ENCODE peak calls at places on chromosomes 6 and 20, in six cellular contexts. T is SK-N-SH, B is neuronal stem cell, G is adipocyte, Z is mesendoderm, L is HCT116. X is an unnamed sample.
A peak's percentile ranks its signal among the peaks of the same experiment; 100 is the strongest.

GRCh38 chr6:143410859-143411270 is 39.6 kb downstream of the ADAT2 start:
- DNase-seq in T (no peak), B (no peak), G (peak; percentile 53), Z (peak; percentile 28), L (no peak), X (no peak)

GRCh38 chr6:10099086-10099499 is 315.8 kb downstream of the TFAP2A start:
- DNase-seq in T (peak; percentile 56), B (no peak), G (no peak), Z (peak; percentile 30), L (no peak), X (no peak)

GRCh38 chr6:158150701-158151100 is 17.4 kb downstream of the SERAC1 start:
- DNase-seq in T (no peak), B (no peak), G (peak; percentile 47), Z (no peak), L (no peak), X (peak; percentile 86)

GRCh38 chr6:168028181-168028580 is 30.7 kb downstream of the KIF25 start:
- DNase-seq in T (no peak), B (no peak), G (no peak), Z (no peak), L (no peak), X (no peak)

GRCh38 chr6:34056301-34056700 is 89.6 kb downstream of the GRM4 start:
- DNase-seq in T (no peak), B (peak; percentile 60), G (peak; percentile 60), Z (peak; percentile 85), L (peak; percentile 68), X (no peak)

GRCh38 chr6:81630719-81631118 is 121.8 kb downstream of the TENT5A start:
- DNase-seq in T (no peak), B (no peak), G (no peak), Z (no peak), L (no peak), X (no peak)

GRCh38 chr6:139126255-139126654 is 8.6 kb upstream of the HECA start:
- DNase-seq in T (no peak), B (no peak), G (peak; percentile 92), Z (no peak), L (no peak), X (peak; percentile 94)

GRCh38 chr6:7684843-7685242 is 41.1 kb upstream of the BMP6 start:
- DNase-seq in T (no peak), B (peak; percentile 23), G (no peak), Z (peak; percentile 83), L (no peak), X (no peak)

GRCh38 chr20:10469599-10469998 is 34.5 kb downstream of the SLX4IP start:
- DNase-seq in T (peak; percentile 34), B (peak; percentile 54), G (peak; percentile 86), Z (peak; percentile 87), L (peak; percentile 46), X (peak; percentile 90)

GRCh38 chr6:149464411-149464810 is 20.4 kb downstream of the ZC3H12D start:
- DNase-seq in T (no peak), B (no peak), G (no peak), Z (no peak), L (no peak), X (peak; percentile 38)

GRCh38 chr20:45892828-45893500 is 1.8 kb downstream of the CTSA start:
- DNase-seq in T (no peak), B (no peak), G (no peak), Z (no peak), L (no peak), X (no peak)

GRCh38 chr6:39430968-39431523 is 108.5 kb upstream of the KCNK16 start:
- DNase-seq in T (peak; percentile 84), B (no peak), G (peak; percentile 60), Z (peak; percentile 24), L (no peak), X (peak; percentile 31)

GRCh38 chr6:154830771-154831170 is 97.6 kb downstream of the SCAF8 start:
- DNase-seq in T (no peak), B (no peak), G (no peak), Z (no peak), L (no peak), X (no peak)

GRCh38 chr6:21003780-21004541 is 469.7 kb downstream of the CDKAL1 start:
- DNase-seq in T (peak; percentile 47), B (no peak), G (peak; percentile 51), Z (no peak), L (no peak), X (no peak)

GRCh38 chr20:6311841-6312655 is 189.2 kb upstream of the FERMT1 start:
- DNase-seq in T (no peak), B (no peak), G (no peak), Z (no peak), L (no peak), X (no peak)

GRCh38 chr6:16286151-16286522 is 47.8 kb downstream of the GMPR start:
- DNase-seq in T (peak; percentile 72), B (peak; percentile 49), G (peak; percentile 54), Z (peak; percentile 82), L (peak; percentile 6), X (peak; percentile 57)

GRCh38 chr20:37386505-37387201 is 40.7 kb downstream of the SRC start:
- DNase-seq in T (peak; percentile 35), B (no peak), G (no peak), Z (no peak), L (no peak), X (no peak)

GRCh38 chr6:170052991-170053821 is 237.7 kb downstream of the DLL1 start:
- DNase-seq in T (no peak), B (no peak), G (no peak), Z (peak; percentile 23), L (no peak), X (no peak)

GRCh38 chr6:121479486-121480098 is 44.1 kb downstream of the GJA1 start:
- DNase-seq in T (no peak), B (no peak), G (no peak), Z (no peak), L (peak; percentile 65), X (no peak)

GRCh38 chr20:63124092-63124781 is 91.7 kb downstream of the YTHDF1 start:
- DNase-seq in T (no peak), B (no peak), G (no peak), Z (no peak), L (no peak), X (no peak)

GRCh38 chr6:144027927-144028587 is 20.0 kb upstream of the PLAGL1 start:
- DNase-seq in T (no peak), B (no peak), G (no peak), Z (no peak), L (no peak), X (no peak)

GRCh38 chr6:133040025-133040838 is 200.9 kb upstream of the EYA4 start:
- DNase-seq in T (peak; percentile 21), B (no peak), G (peak; percentile 66), Z (peak; percentile 46), L (peak; percentile 16), X (peak; percentile 21)

GRCh38 chr6:28977351-28978136 is 27.6 kb downstream of the ZNF311 start:
- DNase-seq in T (no peak), B (no peak), G (peak; percentile 25), Z (no peak), L (no peak), X (peak; percentile 31)

GRCh38 chr6:148747493-148748160 is 797 bp downstream of the UST start:
- DNase-seq in T (peak; percentile 15), B (peak; percentile 64), G (peak; percentile 65), Z (peak; percentile 87), L (no peak), X (peak; percentile 57)

GRCh38 chr20:20137851-20138250 is 85.5 kb downstream of the CFAP61 start:
- DNase-seq in T (no peak), B (no peak), G (no peak), Z (no peak), L (no peak), X (no peak)
- H3K9ac ChIP-seq in T (no peak overlapping the region), B (no peak overlapping the region), G (no peak overlapping the region), Z (no peak overlapping the region), L (no peak overlapping the region), X (no peak overlapping the region)

GRCh38 chr6:11918021-11918738 is 93.9 kb upstream of the HIVEP1 start:
- DNase-seq in T (peak; percentile 32), B (no peak), G (peak; percentile 76), Z (no peak), L (no peak), X (peak; percentile 95)
- H3K9ac ChIP-seq in T (peak overlapping the region; percentile 68), B (no peak overlapping the region), G (peak overlapping the region; percentile 32), Z (no peak overlapping the region), L (no peak overlapping the region), X (peak overlapping the region; percentile 90)

GRCh38 chr6:99590728-99591672 is 15.6 kb upstream of the PRDM13 start:
- DNase-seq in T (peak; percentile 48), B (no peak), G (no peak), Z (no peak), L (no peak), X (no peak)

GRCh38 chr6:99587792-99588191 is 18.8 kb upstream of the PRDM13 start:
- DNase-seq in T (no peak), B (no peak), G (no peak), Z (no peak), L (no peak), X (no peak)

GRCh38 chr6:99589290-99589672 is 17.4 kb upstream of the PRDM13 start:
- DNase-seq in T (peak; percentile 65), B (no peak), G (peak; percentile 43), Z (no peak), L (no peak), X (no peak)

GRCh38 chr6:99589907-99590493 is 16.6 kb upstream of the PRDM13 start:
- DNase-seq in T (no peak), B (no peak), G (no peak), Z (no peak), L (no peak), X (no peak)

DNA sequence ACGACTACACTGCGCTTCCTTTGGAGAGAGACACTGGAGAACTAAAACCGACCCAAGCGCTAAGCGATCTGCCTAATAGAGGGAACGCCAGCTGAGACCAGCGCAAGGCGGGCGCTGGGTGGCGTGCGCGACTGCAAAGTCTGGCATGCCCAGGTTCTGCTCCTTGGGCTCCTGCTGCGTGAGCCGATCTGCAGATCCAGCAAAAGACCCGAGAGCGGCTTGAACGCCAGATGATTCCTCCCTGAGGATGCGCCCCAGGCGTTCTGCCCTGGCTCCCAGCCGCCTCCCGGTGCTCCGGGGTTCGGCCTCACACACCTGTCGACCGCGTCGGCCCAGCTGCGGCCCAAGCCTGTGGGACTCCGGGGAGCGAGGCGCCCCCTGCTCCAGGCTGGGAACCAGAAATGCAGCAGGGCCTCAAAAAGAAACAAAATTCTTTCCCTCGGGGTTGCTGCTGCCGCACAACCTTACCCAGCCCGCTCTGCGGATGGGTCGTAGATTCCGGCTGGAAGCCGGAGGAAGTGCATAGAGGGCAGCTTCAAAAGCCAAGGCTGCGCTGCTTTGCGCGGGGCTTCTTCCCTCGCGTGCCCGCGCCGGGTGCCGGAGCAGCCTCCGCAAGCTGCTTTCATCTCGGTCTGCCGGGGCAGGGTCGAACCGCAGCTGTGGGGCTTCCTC is 17.9 kb upstream of the PRDM13 start:
- DNase-seq in T (peak; percentile 74), B (peak; percentile 65), G (peak; percentile 69), Z (peak; percentile 91), L (no peak), X (peak; percentile 58)
- H3K9ac ChIP-seq in T (no peak overlapping the region), B (peak overlapping the region; percentile 80), G (no peak overlapping the region), Z (peak overlapping the region; percentile 5), L (no peak overlapping the region), X (peak overlapping the region; percentile 51)

GRCh38 chr6:166658115-166658791 is 31.2 kb upstream of the RPS6KA2 start:
- DNase-seq in T (no peak), B (no peak), G (no peak), Z (no peak), L (no peak), X (no peak)

GRCh38 chr6:166659581-166659980 is 32.5 kb upstream of the RPS6KA2 start:
- DNase-seq in T (no peak), B (no peak), G (no peak), Z (no peak), L (no peak), X (no peak)

GRCh38 chr6:166657531-166657930 is 30.5 kb upstream of the RPS6KA2 start:
- DNase-seq in T (no peak), B (no peak), G (no peak), Z (no peak), L (no peak), X (no peak)

GRCh38 chr6:166660157-166660686 is 33.2 kb upstream of the RPS6KA2 start:
- DNase-seq in T (no peak), B (no peak), G (no peak), Z (no peak), L (no peak), X (no peak)

GRCh38 chr6:166658792-166659150 is 31.7 kb upstream of the RPS6KA2 start:
- DNase-seq in T (no peak), B (no peak), G (no peak), Z (no peak), L (no peak), X (no peak)
- H3K9ac ChIP-seq in T (no peak overlapping the region), B (no peak overlapping the region), G (no peak overlapping the region), Z (no peak overlapping the region), L (no peak overlapping the region), X (no peak overlapping the region)

X was measured in mesenchymal stem cell.